ENCODE peak calls at places on chromosomes 16 and 17, in four cellular contexts. V is mesendoderm, I is IMR-90, Z is H1. E is an unnamed sample.

GRCh38 chr17:39739885-39740356 is 2.2 kb downstream of the GRB7 start:
- DNase-seq in I (no peak), Z (no peak), V (peak), E (peak)

GRCh38 chr17:7845359-7846062 is 9.4 kb upstream of the TMEM88 start:
- DNase-seq in Z (no peak), I (no peak), V (no peak), E (no peak)

GRCh38 chr17:78082988-78083387 is 45.6 kb downstream of the TMC6 start:
- DNase-seq in Z (no peak), I (no peak), V (no peak), E (no peak)

GRCh38 chr17:3603119-3603869 is 5.9 kb downstream of the TRPV1 start:
- DNase-seq in I (peak), Z (no peak), V (no peak), E (no peak)

GRCh38 chr17:41740506-41740905 is 6.1 kb upstream of the HAP1 start:
- DNase-seq in I (no peak), Z (no peak), V (no peak), E (no peak)

GRCh38 chr17:28572294-28573099 is 1.2 kb upstream of the PIGS start:
- DNase-seq in Z (no peak), V (no peak), I (no peak), E (no peak)

GRCh38 chr17:79947351-79948031 is 88.2 kb downstream of the TBC1D16 start:
- DNase-seq in Z (no peak), V (no peak), I (peak), E (peak)

GRCh38 chr16:89931305-89931896 is 8.3 kb downstream of the TUBB3 start:
- DNase-seq in I (no peak), V (no peak), Z (no peak), E (no peak)

GRCh38 chr17:20267459-20267842 is 199.9 kb downstream of the LGALS9B start:
- DNase-seq in Z (no peak), I (no peak), V (no peak), E (no peak)

GRCh38 chr16:19505600-19506303 is 16.1 kb downstream of the GDE1 start:
- DNase-seq in Z (no peak), I (peak), V (no peak), E (no peak)

GRCh38 chr17:74768069-74768762 is 7.9 kb downstream of the NAT9 start:
- DNase-seq in Z (no peak), I (peak), V (no peak), E (no peak)

GRCh38 chr16:88854306-88855111 is 2.2 kb downstream of the GALNS start:
- DNase-seq in Z (no peak), V (no peak), I (no peak), E (no peak)

GRCh38 chr17:80720624-80721577 is 176.3 kb downstream of the RPTOR start:
- DNase-seq in Z (no peak), I (peak), V (peak), E (no peak)

GRCh38 chr16:75237398-75238131 is 13.9 kb downstream of the BCAR1 start:
- DNase-seq in Z (no peak), V (no peak), I (no peak), E (peak)

GRCh38 chr17:6326483-6326882 is 108.4 kb downstream of the AIPL1 start:
- DNase-seq in I (no peak), Z (no peak), V (no peak), E (no peak)
- H3K23ac ChIP-seq in I (no peak), Z (no peak), V (no peak), E (no peak)

DNA sequence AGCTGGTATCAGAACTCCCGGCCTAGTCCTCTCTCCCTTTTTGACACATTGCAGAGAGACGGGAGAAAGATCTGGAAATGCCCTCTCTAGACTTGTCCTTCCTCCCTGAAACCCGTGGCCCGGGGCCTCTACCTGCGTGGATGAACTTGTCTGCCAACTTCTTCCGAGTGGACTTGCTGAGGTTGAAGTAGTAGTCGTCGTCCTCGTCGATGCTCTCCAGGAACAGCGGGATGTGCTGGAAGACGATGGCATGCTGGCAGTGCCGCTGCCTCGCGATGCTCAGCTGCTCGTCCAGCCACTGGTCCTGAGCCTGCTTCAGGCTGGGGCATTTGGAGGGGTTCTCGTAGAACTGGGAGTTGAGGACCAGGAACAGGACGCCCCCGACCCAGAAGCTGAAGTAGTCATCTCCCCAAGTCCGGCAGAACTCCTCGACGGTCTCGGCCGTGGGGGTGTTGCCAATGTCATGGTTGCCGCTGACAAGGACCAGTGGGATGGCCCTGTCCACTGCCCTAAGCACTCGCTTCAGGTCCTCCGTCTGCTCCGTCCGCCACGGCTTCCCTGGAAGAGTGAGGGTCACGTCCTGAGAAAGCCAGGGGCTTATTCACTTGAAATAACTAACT is 99.1 kb downstream of the CPPED1 start:
- DNase-seq in I (no peak), Z (no peak), V (no peak), E (no peak)
- H2BK5ac ChIP-seq in I (no peak), Z (no peak), V (no peak), E (no peak)

GRCh38 chr17:50758989-50759544 is 8.3 kb downstream of the ANKRD40CL start:
- DNase-seq in V (no peak), Z (no peak), I (no peak), E (no peak)

GRCh38 chr17:50765454-50766221 is 1.7 kb downstream of the ANKRD40CL start:
- DNase-seq in Z (no peak), I (no peak), V (no peak), E (no peak)

GRCh38 chr17:50764860-50765259 is 2.5 kb downstream of the ANKRD40CL start:
- DNase-seq in Z (no peak), V (no peak), I (no peak), E (no peak)

GRCh38 chr17:50763716-50764450 is 3.4 kb downstream of the ANKRD40CL start:
- DNase-seq in Z (no peak), V (peak), I (no peak), E (no peak)

GRCh38 chr17:50762177-50762576 is 5.1 kb downstream of the ANKRD40CL start:
- DNase-seq in V (no peak), I (no peak), Z (no peak), E (no peak)
- H4K5ac ChIP-seq in V (no peak), I (no peak), Z (no peak), E (no peak)

GRCh38 chr16:1998852-1999801 is 9.4 kb downstream of the SYNGR3 start:
- DNase-seq in I (no peak), V (no peak), Z (no peak), E (no peak)

GRCh38 chr16:2001035-2001434 is 8.6 kb downstream of the ZNF598 start:
- DNase-seq in Z (no peak), I (no peak), V (no peak), E (no peak)

GRCh38 chr16:1998360-1998835 is 8.6 kb downstream of the SYNGR3 start:
- DNase-seq in V (no peak), Z (no peak), I (no peak), E (no peak)

GRCh38 chr16:2001456-2002355 is 7.9 kb downstream of the ZNF598 start:
- DNase-seq in V (no peak), I (no peak), Z (no peak), E (no peak)

DNA sequence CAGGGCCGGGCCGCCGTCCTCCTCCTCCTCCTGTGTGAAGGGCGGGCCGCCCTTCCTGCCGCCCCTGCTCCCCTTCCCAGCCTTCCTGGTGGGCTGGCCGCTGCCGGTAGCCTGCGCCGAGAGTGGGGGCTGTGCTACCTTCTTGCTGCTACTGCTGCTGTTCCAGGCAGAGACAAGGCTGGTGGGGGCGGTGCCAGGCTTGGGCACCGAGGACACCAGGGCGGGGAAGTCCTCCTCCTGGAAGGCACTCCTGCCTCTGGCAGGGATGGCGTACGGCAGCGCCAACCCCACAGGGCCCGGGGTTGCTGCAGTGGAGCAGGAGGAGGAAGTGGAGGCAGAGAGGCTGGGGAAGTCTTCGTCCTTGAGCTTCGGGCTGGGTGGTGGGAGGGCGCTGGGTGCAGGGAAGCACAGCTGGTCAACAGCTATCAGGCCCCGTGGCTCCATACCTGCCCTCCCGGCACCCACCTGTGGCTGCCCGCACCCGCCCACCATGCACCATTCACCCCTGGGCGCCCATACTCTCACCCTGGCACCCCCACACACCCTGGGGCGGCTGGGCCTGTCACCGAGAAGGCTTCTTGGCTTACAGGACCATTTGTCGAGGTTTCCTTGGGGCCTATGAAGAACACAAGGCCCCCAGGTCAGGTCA is 9.6 kb downstream of the ZNF598 start:
- DNase-seq in I (no peak), V (no peak), Z (no peak), E (no peak)
- H3K23ac ChIP-seq in I (no peak), V (no peak), Z (no peak), E (no peak)

DNA sequence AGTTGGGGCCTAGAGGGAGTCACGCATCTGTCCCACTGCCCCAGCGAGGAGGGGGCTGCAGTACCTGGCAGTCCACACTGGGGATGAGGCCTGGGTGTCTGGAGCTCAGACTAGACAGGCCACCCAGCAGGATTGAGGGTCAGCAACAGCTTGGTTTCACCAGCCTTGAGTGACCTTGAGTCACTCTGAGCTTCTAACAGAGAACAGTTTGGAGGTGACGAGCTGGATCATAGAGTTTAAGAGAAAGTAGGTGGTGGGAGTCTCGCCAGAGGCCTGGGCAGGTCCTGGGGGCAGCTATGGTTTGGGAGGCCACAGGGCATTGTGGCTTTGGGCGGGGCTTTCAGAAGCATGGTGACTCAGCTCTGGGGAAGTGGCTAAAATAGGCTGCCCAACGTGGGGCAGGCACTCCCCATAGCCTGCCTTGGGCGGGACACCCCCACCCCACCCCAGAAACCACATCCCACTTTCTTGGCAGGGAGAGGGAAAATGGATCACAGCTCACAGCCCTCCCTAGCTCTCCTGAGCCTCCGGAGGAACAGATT is 20.5 kb downstream of the CDC42EP4 start:
- DNase-seq in I (peak), Z (no peak), V (no peak), E (peak)
- H2BK5ac ChIP-seq in I (peak), Z (no peak), V (no peak), E (no peak)

GRCh38 chr16:4653981-4654380 is 29.4 kb downstream of the MGRN1 start:
- DNase-seq in Z (no peak), V (no peak), I (no peak), E (no peak)

GRCh38 chr16:4654946-4655590 is 30.4 kb downstream of the MGRN1 start:
- DNase-seq in V (no peak), Z (no peak), I (no peak), E (no peak)

GRCh38 chr16:4651842-4652241 is 27.2 kb downstream of the MGRN1 start:
- DNase-seq in V (no peak), Z (no peak), I (no peak), E (no peak)

GRCh38 chr16:4654387-4654901 is 29.8 kb downstream of the MGRN1 start:
- DNase-seq in Z (no peak), V (no peak), I (no peak), E (no peak)

GRCh38 chr16:4652561-4652960 is 27.9 kb downstream of the MGRN1 start:
- DNase-seq in I (no peak), Z (no peak), V (no peak), E (no peak)
- H4K5ac ChIP-seq in I (no peak), Z (no peak), V (no peak), E (no peak)

GRCh38 chr16:56610609-56611111 is 2.3 kb downstream of the MT2A start:
- DNase-seq in Z (no peak), I (peak), V (no peak), E (no peak)

GRCh38 chr16:56609463-56609921 is 1.1 kb downstream of the MT2A start:
- DNase-seq in Z (no peak), V (no peak), I (peak), E (no peak)

GRCh38 chr16:56613706-56614105 is 5.3 kb downstream of the MT2A start:
- DNase-seq in Z (no peak), I (no peak), V (no peak), E (no peak)

GRCh38 chr16:56610017-56610608 is 1.7 kb downstream of the MT2A start:
- DNase-seq in Z (no peak), I (peak), V (peak), E (no peak)

GRCh38 chr16:56611281-56611833 is 3.0 kb downstream of the MT2A start:
- DNase-seq in I (peak), V (no peak), Z (no peak), E (no peak)
- H3K23ac ChIP-seq in I (peak), V (no peak), Z (no peak), E (no peak)

DNA sequence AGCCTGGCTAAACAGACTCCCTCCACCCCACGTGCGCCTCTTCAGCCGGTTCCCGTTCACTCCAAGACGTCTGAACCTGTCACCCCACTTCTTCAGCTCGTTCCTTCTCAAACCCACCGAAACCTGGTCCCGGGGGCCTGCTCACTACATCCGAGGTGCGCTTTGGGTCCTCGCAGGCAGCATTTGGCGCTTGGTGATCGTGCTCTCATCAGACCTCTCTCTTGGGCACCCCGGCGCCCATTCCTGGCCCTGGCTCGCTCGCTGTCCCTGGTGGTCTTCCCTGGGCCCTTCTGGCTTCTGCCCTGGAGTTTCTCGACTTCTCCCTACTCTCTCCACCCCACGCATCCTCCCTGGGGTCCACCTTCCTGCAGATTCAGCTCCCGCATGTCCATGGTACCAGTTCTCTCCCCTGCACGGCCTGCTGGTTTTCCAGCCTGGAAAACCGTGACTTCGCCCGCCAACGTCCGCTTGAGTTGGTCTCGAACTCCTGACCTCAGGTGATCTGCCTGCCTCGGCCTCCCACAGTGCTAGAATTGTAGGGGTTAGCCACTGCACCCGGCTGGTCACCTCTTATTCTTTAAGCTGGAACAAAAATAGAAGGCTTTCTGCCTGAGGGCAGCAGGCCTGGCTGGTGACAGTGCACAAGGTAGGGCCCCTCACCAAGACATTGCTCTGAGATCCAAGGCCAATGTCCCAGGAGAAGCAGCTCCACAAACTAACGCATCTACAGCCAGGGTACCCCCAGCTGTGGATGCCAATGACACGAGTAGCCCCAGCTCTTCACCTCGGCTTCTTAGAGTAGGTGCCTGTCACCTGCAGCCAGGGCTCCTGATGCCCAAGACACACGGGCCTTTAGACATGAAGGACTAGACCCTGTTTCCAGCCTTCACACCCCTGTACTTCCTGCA is 1.0 kb upstream of the MEAK7 start:
- DNase-seq in I (no peak), V (peak), Z (no peak), E (no peak)
- H2BK5ac ChIP-seq in I (peak), V (peak), Z (no peak), E (no peak)

DNA sequence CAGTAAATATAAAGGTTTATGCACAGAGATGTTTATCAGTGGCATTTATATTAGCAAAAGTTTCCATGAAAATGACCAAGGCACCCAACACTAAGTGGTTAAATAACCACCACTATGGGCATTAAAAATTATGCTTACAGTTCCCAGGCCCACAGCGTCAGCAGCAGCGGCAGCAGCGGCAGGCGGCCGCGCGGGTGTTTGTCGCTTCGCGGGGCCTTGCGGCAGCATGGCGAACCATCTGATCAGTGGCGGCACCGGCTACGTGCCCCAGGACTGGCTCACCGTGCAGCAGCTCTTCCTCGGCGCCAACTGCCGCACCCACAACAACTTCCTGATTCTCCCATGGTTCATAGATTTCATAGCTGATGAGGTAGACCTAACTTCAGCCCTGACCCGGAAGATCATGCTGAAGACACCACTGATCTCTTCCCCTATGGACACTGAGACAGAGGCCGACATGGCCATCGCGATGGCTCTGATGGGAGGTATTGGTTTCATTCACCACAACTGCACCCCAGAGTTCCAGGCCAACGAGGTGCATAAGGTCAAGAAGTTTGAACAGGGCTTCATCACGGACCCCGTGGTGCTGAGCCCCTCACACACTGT is 71.0 kb downstream of the GRIN2A start:
- DNase-seq in I (no peak), V (no peak), Z (no peak), E (no peak)
- H4K5ac ChIP-seq in I (no peak), V (no peak), Z (no peak), E (no peak)

E was measured in H9.